ENCODE peak calls at places on chromosomes 6 and 20, in ten cellular contexts. Z, R, O, U, P, H, I, A, G and J are unnamed samples.

GRCh38 chr20:51497542-51498467 is 44.7 kb downstream of the NFATC2 start:
- DNase-seq in Z (no peak), R (no peak), O (peak), U (no peak), P (no peak), H (no peak), I (no peak), A (no peak), G (no peak), J (peak)

GRCh38 chr6:17331238-17331637 is 50.1 kb downstream of the RBM24 start:
- DNase-seq in Z (no peak), R (no peak), O (no peak), U (no peak), P (no peak), H (no peak), I (no peak), A (no peak), G (no peak), J (no peak)

GRCh38 chr6:125363010-125363359 is 61.2 kb upstream of the HDDC2 start:
- DNase-seq in Z (no peak), R (no peak), O (no peak), U (no peak), P (no peak), H (no peak), I (no peak), A (peak), G (no peak), J (no peak)

GRCh38 chr6:110518281-110518623 is 41.8 kb upstream of the SLC22A16 start:
- DNase-seq in Z (no peak), R (peak), O (no peak), U (no peak), P (no peak), H (no peak), I (no peak), A (peak), G (no peak), J (no peak)

GRCh38 chr6:5337573-5337972 is 76.3 kb downstream of the FARS2 start:
- DNase-seq in Z (no peak), R (no peak), O (no peak), U (no peak), P (no peak), H (no peak), I (no peak), A (no peak), G (no peak), J (no peak)

GRCh38 chr6:149318581-149319286 is 1.2 kb downstream of the TAB2 start:
- DNase-seq in Z (no peak), R (peak), O (peak), U (no peak), P (peak), H (no peak), I (no peak), A (no peak), G (no peak), J (no peak)

GRCh38 chr20:36875702-36876472 is at the start of gene TLDC2:
- DNase-seq in Z (no peak), R (no peak), O (no peak), U (peak), P (no peak), H (no peak), I (no peak), A (no peak), G (no peak), J (no peak)

GRCh38 chr20:41408986-41409385 is 42.4 kb upstream of the EMILIN3 start:
- DNase-seq in Z (no peak), R (no peak), O (no peak), U (no peak), P (no peak), H (no peak), I (no peak), A (no peak), G (peak), J (peak)

GRCh38 chr20:47998736-47999135 is 213.5 kb upstream of the SULF2 start:
- DNase-seq in Z (no peak), R (peak), O (no peak), U (no peak), P (no peak), H (no peak), I (no peak), A (no peak), G (no peak), J (no peak)

GRCh38 chr20:62802026-62802712 is 2.5 kb upstream of the OGFR start:
- DNase-seq in Z (no peak), R (no peak), O (no peak), U (no peak), P (no peak), H (no peak), I (no peak), A (no peak), G (no peak), J (no peak)
- TF ChIP-seq CTCF in Z (no peak), R (no peak), O (no peak), U (no peak), P (no peak), H (no peak), I (no peak), A (no peak), G (no peak), J (no peak)

DNA sequence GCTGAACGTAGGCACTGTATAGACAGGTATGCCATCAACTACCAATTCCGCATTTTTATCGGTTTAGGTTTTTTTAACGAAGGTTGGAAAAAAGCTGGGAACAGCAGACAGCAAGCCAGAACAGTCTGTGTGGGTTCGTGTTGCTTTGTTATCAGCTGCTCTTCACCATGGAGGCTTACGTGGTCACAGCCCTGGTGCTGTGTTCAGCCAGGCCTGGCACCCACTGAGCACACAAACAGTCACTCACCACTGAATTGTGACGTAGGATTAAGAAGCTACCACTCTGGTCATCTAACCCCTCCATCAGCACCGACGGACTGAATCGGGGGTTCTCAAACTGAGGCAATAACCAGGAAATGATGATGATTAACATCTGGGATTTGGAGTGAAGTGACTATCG is 13.2 kb downstream of the FAM210B start:
- DNase-seq in Z (no peak), R (no peak), O (no peak), U (no peak), P (no peak), H (no peak), I (no peak), A (no peak), G (no peak), J (no peak)
- TF ChIP-seq CTCF in Z (no peak), R (no peak), O (no peak), U (no peak), P (no peak), H (no peak), I (no peak), A (no peak), G (no peak), J (no peak)

GRCh38 chr20:33644313-33645071 is 17.6 kb upstream of the C20orf144 start:
- DNase-seq in Z (no peak), R (no peak), O (no peak), U (no peak), P (no peak), H (no peak), I (no peak), A (no peak), G (no peak), J (no peak)
- TF ChIP-seq CTCF in Z (no peak), R (no peak), O (no peak), U (no peak), P (no peak), H (no peak), I (no peak), A (no peak), G (no peak), J (no peak)

DNA sequence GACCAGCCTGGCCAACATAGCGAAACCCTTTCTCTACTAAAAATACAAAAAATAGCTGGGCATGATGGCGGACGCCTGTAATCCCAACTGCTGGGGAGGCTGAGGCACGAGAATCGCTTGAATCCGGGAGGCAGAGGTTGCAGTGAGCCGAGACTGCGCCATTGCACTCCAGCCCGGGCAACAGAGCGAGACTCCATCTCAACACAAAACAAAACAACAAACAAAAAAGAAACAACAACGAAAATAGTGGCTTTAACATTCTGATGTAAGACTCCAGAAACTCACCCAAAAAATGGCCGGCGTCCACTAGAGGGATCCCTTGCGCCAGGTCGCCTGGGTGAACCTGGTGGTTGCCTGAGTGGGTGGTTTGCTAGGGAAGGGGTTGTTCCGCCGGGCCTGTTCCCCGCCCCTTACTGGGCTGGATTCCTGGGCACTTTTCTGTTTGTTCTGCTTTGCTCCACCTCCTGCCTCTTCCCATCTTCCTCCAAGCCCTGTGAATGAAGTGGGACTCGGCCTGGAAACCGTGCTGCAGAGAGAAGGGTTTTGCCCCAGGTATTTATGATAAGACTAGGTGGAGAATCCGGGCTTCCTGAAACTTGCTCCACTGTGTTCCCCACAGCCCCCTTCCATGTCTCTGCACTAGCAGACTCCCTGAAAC is 1.5 kb downstream of the PABPC1L start:
- DNase-seq in Z (peak), R (peak), O (peak), U (peak), P (peak), H (no peak), I (peak), A (peak), G (no peak), J (no peak)
- TF ChIP-seq CTCF in Z (no peak), R (peak), O (peak), U (no peak), P (peak), H (peak), I (peak), A (peak), G (peak), J (no peak)

GRCh38 chr6:139109558-139109957 is 25.3 kb upstream of the HECA start:
- DNase-seq in Z (no peak), R (peak), O (no peak), U (no peak), P (no peak), H (no peak), I (no peak), A (no peak), G (no peak), J (no peak)
- TF ChIP-seq CTCF in Z (no peak), R (peak), O (peak), U (no peak), P (peak), H (peak), I (no peak), A (no peak), G (no peak), J (peak)

GRCh38 chr20:31788578-31788977 is 30.6 kb upstream of the MYLK2 start:
- DNase-seq in Z (no peak), R (no peak), O (no peak), U (no peak), P (no peak), H (no peak), I (no peak), A (no peak), G (no peak), J (peak)
- TF ChIP-seq CTCF in Z (no peak), R (no peak), O (no peak), U (no peak), P (no peak), H (no peak), I (no peak), A (no peak), G (no peak), J (no peak)

DNA sequence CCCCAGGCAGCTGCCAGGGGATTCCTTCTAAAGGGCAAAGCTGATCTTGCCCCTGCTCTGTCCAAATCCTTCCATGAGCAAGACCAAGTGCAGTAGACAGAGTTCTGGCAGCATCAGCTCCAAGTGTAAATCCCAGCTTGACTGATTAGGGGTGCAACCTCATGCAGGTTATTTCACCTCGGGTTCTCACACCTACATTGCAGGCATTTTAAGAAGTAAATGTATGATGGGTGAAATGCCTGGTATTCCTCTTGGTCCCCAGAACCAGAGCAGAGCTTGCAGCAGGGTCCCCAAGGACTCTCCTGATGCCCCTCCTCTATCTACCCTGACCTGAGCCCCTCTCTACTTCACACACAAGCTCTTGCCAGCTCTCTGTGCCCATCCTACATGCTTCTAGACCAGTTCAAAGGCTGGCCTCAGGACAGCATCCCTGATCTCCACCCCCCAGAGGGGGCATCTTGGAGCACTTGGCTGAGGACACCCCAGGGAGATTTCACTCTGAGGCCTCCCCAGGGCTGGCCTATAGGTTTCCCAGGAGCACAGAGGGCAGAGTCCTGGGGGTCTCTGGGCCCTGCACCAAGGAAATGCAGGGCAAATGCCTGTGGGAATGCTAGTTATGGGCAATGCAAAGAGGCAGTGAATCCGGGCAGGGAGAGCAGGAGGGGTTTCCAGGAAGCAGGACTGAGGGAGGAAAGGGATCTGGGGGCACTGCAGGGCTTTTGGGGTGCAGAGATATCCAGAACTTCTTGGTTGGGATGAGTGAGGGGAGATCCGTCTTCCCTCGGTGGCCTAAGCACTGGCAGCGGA is 1.0 kb downstream of the LZTS3 start:
- DNase-seq in Z (no peak), R (no peak), O (peak), U (no peak), P (no peak), H (no peak), I (no peak), A (no peak), G (no peak), J (no peak)
- TF ChIP-seq CTCF in Z (no peak), R (no peak), O (no peak), U (no peak), P (no peak), H (no peak), I (no peak), A (no peak), G (no peak), J (no peak)

GRCh38 chr6:138246650-138247440 is 28.6 kb upstream of the PBOV1 start:
- DNase-seq in Z (no peak), R (no peak), O (no peak), U (no peak), P (no peak), H (no peak), I (no peak), A (no peak), G (no peak), J (no peak)

GRCh38 chr6:138248878-138249277 is 30.6 kb upstream of the PBOV1 start:
- DNase-seq in Z (no peak), R (no peak), O (no peak), U (no peak), P (no peak), H (no peak), I (no peak), A (no peak), G (no peak), J (no peak)

GRCh38 chr6:138250053-138250452 is 31.8 kb upstream of the PBOV1 start:
- DNase-seq in Z (no peak), R (no peak), O (no peak), U (no peak), P (no peak), H (no peak), I (no peak), A (no peak), G (no peak), J (no peak)

GRCh38 chr6:138245751-138246150 is 27.5 kb upstream of the PBOV1 start:
- DNase-seq in Z (no peak), R (no peak), O (no peak), U (no peak), P (no peak), H (no peak), I (no peak), A (no peak), G (no peak), J (no peak)

GRCh38 chr6:138248011-138248410 is 29.7 kb upstream of the PBOV1 start:
- DNase-seq in Z (no peak), R (no peak), O (no peak), U (no peak), P (no peak), H (no peak), I (no peak), A (no peak), G (no peak), J (no peak)
- TF ChIP-seq CTCF in Z (no peak), R (no peak), O (no peak), U (no peak), P (no peak), H (no peak), I (no peak), A (no peak), G (no peak), J (no peak)

DNA sequence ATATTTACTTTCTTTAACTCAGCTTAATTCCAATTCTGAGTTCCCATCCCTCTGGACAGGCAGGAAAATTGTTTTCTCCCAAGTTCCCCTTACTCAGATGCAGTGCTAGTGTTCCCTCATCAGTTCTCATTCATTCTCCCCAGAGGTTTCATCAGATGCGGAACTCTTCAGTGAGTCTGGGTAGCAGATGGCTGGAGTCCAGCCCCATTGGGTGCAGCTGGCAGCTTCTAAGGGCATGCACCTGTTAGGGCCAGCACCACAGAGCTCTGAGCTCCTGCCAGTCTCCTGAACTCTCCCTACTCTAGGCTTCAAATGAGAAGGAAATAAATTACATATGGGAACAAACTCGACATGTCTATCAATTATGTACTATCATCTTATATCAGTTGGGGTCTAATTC is 76.6 kb downstream of the SOD2 start:
- DNase-seq in Z (no peak), R (no peak), O (no peak), U (no peak), P (no peak), H (no peak), I (no peak), A (no peak), G (no peak), J (no peak)
- TF ChIP-seq CTCF in Z (no peak), R (no peak), O (no peak), U (no peak), P (no peak), H (no peak), I (no peak), A (no peak), G (no peak), J (no peak)